ENCODE peak calls at places on chromosomes 6 and 20, in ten cellular contexts. One of them, this sample, is unnamed.

GRCh38 chr6:38796850-38797249 is 81.7 kb downstream of the DNAH8 start:
- DNase-seq in HEK293T: no peak
- DNase-seq in stimulated activated CD4-positive, alpha-beta T cell treated with anti-CD3 and anti-CD28 coated beads, TNF-alpha, amount 100 ng/mL, for 4 hours: no peak
- DNase-seq in RWPE1: no peak
- DNase-seq in endodermal cell: no peak
- DNase-seq in HCEC 1CT: no peak
- DNase-seq in stimulated activated naive CD4-positive, alpha-beta T cell treated with Interleukin-2 at 50 U/mL for 16 hours: no peak
- DNase-seq in stimulated activated CD8-positive, alpha-beta memory T cell treated with anti-CD3 and anti-CD28 coated beads, Interleukin-4, amount 100 ng/mL, for 24 hours: no peak
- DNase-seq in KBM-7: no peak
- DNase-seq in dorsolateral prefrontal cortex: no peak
- DNase-seq in this sample: no peak

GRCh38 chr6:133748628-133749027 is 140.3 kb upstream of the TCF21 start:
- DNase-seq in HEK293T: no peak
- DNase-seq in stimulated activated CD4-positive, alpha-beta T cell treated with anti-CD3 and anti-CD28 coated beads, TNF-alpha, amount 100 ng/mL, for 4 hours: no peak
- DNase-seq in RWPE1: no peak
- DNase-seq in endodermal cell: no peak
- DNase-seq in HCEC 1CT: no peak
- DNase-seq in stimulated activated naive CD4-positive, alpha-beta T cell treated with Interleukin-2 at 50 U/mL for 16 hours: no peak
- DNase-seq in stimulated activated CD8-positive, alpha-beta memory T cell treated with anti-CD3 and anti-CD28 coated beads, Interleukin-4, amount 100 ng/mL, for 24 hours: no peak
- DNase-seq in KBM-7: no peak
- DNase-seq in dorsolateral prefrontal cortex: no peak
- DNase-seq in this sample: no peak

GRCh38 chr6:79467716-79468115 is 69.5 kb downstream of the LCA5 start:
- DNase-seq in HEK293T: peak; percentile 10
- DNase-seq in stimulated activated CD4-positive, alpha-beta T cell treated with anti-CD3 and anti-CD28 coated beads, TNF-alpha, amount 100 ng/mL, for 4 hours: no peak
- DNase-seq in RWPE1: no peak
- DNase-seq in endodermal cell: peak; percentile 67
- DNase-seq in HCEC 1CT: peak; percentile 3
- DNase-seq in stimulated activated naive CD4-positive, alpha-beta T cell treated with Interleukin-2 at 50 U/mL for 16 hours: no peak
- DNase-seq in stimulated activated CD8-positive, alpha-beta memory T cell treated with anti-CD3 and anti-CD28 coated beads, Interleukin-4, amount 100 ng/mL, for 24 hours: no peak
- DNase-seq in KBM-7: no peak
- DNase-seq in dorsolateral prefrontal cortex: no peak
- DNase-seq in this sample: no peak

GRCh38 chr6:133888931-133889556 is at the start of gene TCF21:
- DNase-seq in HEK293T: no peak
- DNase-seq in stimulated activated CD4-positive, alpha-beta T cell treated with anti-CD3 and anti-CD28 coated beads, TNF-alpha, amount 100 ng/mL, for 4 hours: no peak
- DNase-seq in RWPE1: no peak
- DNase-seq in endodermal cell: peak; percentile 84
- DNase-seq in HCEC 1CT: peak; percentile 93
- DNase-seq in stimulated activated naive CD4-positive, alpha-beta T cell treated with Interleukin-2 at 50 U/mL for 16 hours: no peak
- DNase-seq in stimulated activated CD8-positive, alpha-beta memory T cell treated with anti-CD3 and anti-CD28 coated beads, Interleukin-4, amount 100 ng/mL, for 24 hours: no peak
- DNase-seq in KBM-7: no peak
- DNase-seq in dorsolateral prefrontal cortex: no peak
- DNase-seq in this sample: no peak

GRCh38 chr6:7047071-7047470 is 60.7 kb upstream of the RREB1 start:
- DNase-seq in HEK293T: no peak
- DNase-seq in stimulated activated CD4-positive, alpha-beta T cell treated with anti-CD3 and anti-CD28 coated beads, TNF-alpha, amount 100 ng/mL, for 4 hours: no peak
- DNase-seq in RWPE1: no peak
- DNase-seq in endodermal cell: no peak
- DNase-seq in HCEC 1CT: no peak
- DNase-seq in stimulated activated naive CD4-positive, alpha-beta T cell treated with Interleukin-2 at 50 U/mL for 16 hours: no peak
- DNase-seq in stimulated activated CD8-positive, alpha-beta memory T cell treated with anti-CD3 and anti-CD28 coated beads, Interleukin-4, amount 100 ng/mL, for 24 hours: no peak
- DNase-seq in KBM-7: no peak
- DNase-seq in dorsolateral prefrontal cortex: no peak
- DNase-seq in this sample: no peak

GRCh38 chr6:96521267-96521624 is 360 bp upstream of the UFL1 start:
- DNase-seq in HEK293T: no peak
- DNase-seq in stimulated activated CD4-positive, alpha-beta T cell treated with anti-CD3 and anti-CD28 coated beads, TNF-alpha, amount 100 ng/mL, for 4 hours: no peak
- DNase-seq in RWPE1: no peak
- DNase-seq in endodermal cell: no peak
- DNase-seq in HCEC 1CT: no peak
- DNase-seq in stimulated activated naive CD4-positive, alpha-beta T cell treated with Interleukin-2 at 50 U/mL for 16 hours: no peak
- DNase-seq in stimulated activated CD8-positive, alpha-beta memory T cell treated with anti-CD3 and anti-CD28 coated beads, Interleukin-4, amount 100 ng/mL, for 24 hours: no peak
- DNase-seq in KBM-7: no peak
- DNase-seq in dorsolateral prefrontal cortex: no peak
- DNase-seq in this sample: no peak

GRCh38 chr6:37648465-37649330 is 49.0 kb downstream of the MDGA1 start:
- DNase-seq in HEK293T: no peak
- DNase-seq in stimulated activated CD4-positive, alpha-beta T cell treated with anti-CD3 and anti-CD28 coated beads, TNF-alpha, amount 100 ng/mL, for 4 hours: no peak
- DNase-seq in RWPE1: peak; percentile 87
- DNase-seq in endodermal cell: peak; percentile 99
- DNase-seq in HCEC 1CT: no peak
- DNase-seq in stimulated activated naive CD4-positive, alpha-beta T cell treated with Interleukin-2 at 50 U/mL for 16 hours: no peak
- DNase-seq in stimulated activated CD8-positive, alpha-beta memory T cell treated with anti-CD3 and anti-CD28 coated beads, Interleukin-4, amount 100 ng/mL, for 24 hours: no peak
- DNase-seq in KBM-7: no peak
- DNase-seq in dorsolateral prefrontal cortex: no peak
- DNase-seq in this sample: no peak

GRCh38 chr6:56046576-56046975 is 171.2 kb upstream of the BMP5 start:
- DNase-seq in HEK293T: no peak
- DNase-seq in stimulated activated CD4-positive, alpha-beta T cell treated with anti-CD3 and anti-CD28 coated beads, TNF-alpha, amount 100 ng/mL, for 4 hours: no peak
- DNase-seq in RWPE1: no peak
- DNase-seq in endodermal cell: no peak
- DNase-seq in HCEC 1CT: no peak
- DNase-seq in stimulated activated naive CD4-positive, alpha-beta T cell treated with Interleukin-2 at 50 U/mL for 16 hours: no peak
- DNase-seq in stimulated activated CD8-positive, alpha-beta memory T cell treated with anti-CD3 and anti-CD28 coated beads, Interleukin-4, amount 100 ng/mL, for 24 hours: no peak
- DNase-seq in KBM-7: peak; percentile 78
- DNase-seq in dorsolateral prefrontal cortex: no peak
- DNase-seq in this sample: no peak

GRCh38 chr6:106156413-106156812 is 70.3 kb downstream of the PRDM1 start:
- DNase-seq in HEK293T: no peak
- DNase-seq in stimulated activated CD4-positive, alpha-beta T cell treated with anti-CD3 and anti-CD28 coated beads, TNF-alpha, amount 100 ng/mL, for 4 hours: no peak
- DNase-seq in RWPE1: no peak
- DNase-seq in endodermal cell: no peak
- DNase-seq in HCEC 1CT: no peak
- DNase-seq in stimulated activated naive CD4-positive, alpha-beta T cell treated with Interleukin-2 at 50 U/mL for 16 hours: no peak
- DNase-seq in stimulated activated CD8-positive, alpha-beta memory T cell treated with anti-CD3 and anti-CD28 coated beads, Interleukin-4, amount 100 ng/mL, for 24 hours: no peak
- DNase-seq in KBM-7: no peak
- DNase-seq in dorsolateral prefrontal cortex: no peak
- DNase-seq in this sample: no peak

GRCh38 chr6:32984639-32985389 is 16.4 kb downstream of the BRD2 start:
- DNase-seq in HEK293T: peak; percentile 77
- DNase-seq in stimulated activated CD4-positive, alpha-beta T cell treated with anti-CD3 and anti-CD28 coated beads, TNF-alpha, amount 100 ng/mL, for 4 hours: peak; percentile 88
- DNase-seq in RWPE1: peak; percentile 71
- DNase-seq in endodermal cell: peak; percentile 96
- DNase-seq in HCEC 1CT: peak; percentile 76
- DNase-seq in stimulated activated naive CD4-positive, alpha-beta T cell treated with Interleukin-2 at 50 U/mL for 16 hours: peak; percentile 84
- DNase-seq in stimulated activated CD8-positive, alpha-beta memory T cell treated with anti-CD3 and anti-CD28 coated beads, Interleukin-4, amount 100 ng/mL, for 24 hours: peak; percentile 77
- DNase-seq in KBM-7: peak; percentile 90
- DNase-seq in dorsolateral prefrontal cortex: peak; percentile 85
- DNase-seq in this sample: peak; percentile 83

GRCh38 chr6:11368264-11368663 is 135.8 kb upstream of the NEDD9 start:
- DNase-seq in HEK293T: no peak
- DNase-seq in stimulated activated CD4-positive, alpha-beta T cell treated with anti-CD3 and anti-CD28 coated beads, TNF-alpha, amount 100 ng/mL, for 4 hours: no peak
- DNase-seq in RWPE1: no peak
- DNase-seq in endodermal cell: no peak
- DNase-seq in HCEC 1CT: no peak
- DNase-seq in stimulated activated naive CD4-positive, alpha-beta T cell treated with Interleukin-2 at 50 U/mL for 16 hours: no peak
- DNase-seq in stimulated activated CD8-positive, alpha-beta memory T cell treated with anti-CD3 and anti-CD28 coated beads, Interleukin-4, amount 100 ng/mL, for 24 hours: no peak
- DNase-seq in KBM-7: no peak
- DNase-seq in dorsolateral prefrontal cortex: no peak
- DNase-seq in this sample: no peak

GRCh38 chr20:1562622-1563021 is 5.1 kb upstream of the SIRPD start:
- DNase-seq in HEK293T: no peak
- DNase-seq in stimulated activated CD4-positive, alpha-beta T cell treated with anti-CD3 and anti-CD28 coated beads, TNF-alpha, amount 100 ng/mL, for 4 hours: no peak
- DNase-seq in RWPE1: no peak
- DNase-seq in endodermal cell: no peak
- DNase-seq in HCEC 1CT: no peak
- DNase-seq in stimulated activated naive CD4-positive, alpha-beta T cell treated with Interleukin-2 at 50 U/mL for 16 hours: no peak
- DNase-seq in stimulated activated CD8-positive, alpha-beta memory T cell treated with anti-CD3 and anti-CD28 coated beads, Interleukin-4, amount 100 ng/mL, for 24 hours: no peak
- DNase-seq in KBM-7: no peak
- DNase-seq in dorsolateral prefrontal cortex: no peak
- DNase-seq in this sample: no peak

GRCh38 chr20:38452880-38453624 is 17.9 kb upstream of the SNHG17 start:
- DNase-seq in HEK293T: no peak
- DNase-seq in stimulated activated CD4-positive, alpha-beta T cell treated with anti-CD3 and anti-CD28 coated beads, TNF-alpha, amount 100 ng/mL, for 4 hours: no peak
- DNase-seq in RWPE1: peak; percentile 76
- DNase-seq in endodermal cell: no peak
- DNase-seq in HCEC 1CT: peak; percentile 76
- DNase-seq in stimulated activated naive CD4-positive, alpha-beta T cell treated with Interleukin-2 at 50 U/mL for 16 hours: no peak
- DNase-seq in stimulated activated CD8-positive, alpha-beta memory T cell treated with anti-CD3 and anti-CD28 coated beads, Interleukin-4, amount 100 ng/mL, for 24 hours: no peak
- DNase-seq in KBM-7: no peak
- DNase-seq in dorsolateral prefrontal cortex: no peak
- DNase-seq in this sample: no peak

GRCh38 chr6:85641916-85642773 is 541 bp downstream of the SYNCRIP start:
- DNase-seq in HEK293T: peak; percentile 22
- DNase-seq in stimulated activated CD4-positive, alpha-beta T cell treated with anti-CD3 and anti-CD28 coated beads, TNF-alpha, amount 100 ng/mL, for 4 hours: peak; percentile 30
- DNase-seq in RWPE1: peak; percentile 18
- DNase-seq in endodermal cell: peak; percentile 78
- DNase-seq in HCEC 1CT: peak; percentile 41
- DNase-seq in stimulated activated naive CD4-positive, alpha-beta T cell treated with Interleukin-2 at 50 U/mL for 16 hours: peak; percentile 64
- DNase-seq in stimulated activated CD8-positive, alpha-beta memory T cell treated with anti-CD3 and anti-CD28 coated beads, Interleukin-4, amount 100 ng/mL, for 24 hours: peak; percentile 40
- DNase-seq in KBM-7: peak; percentile 66
- DNase-seq in dorsolateral prefrontal cortex: peak; percentile 52
- DNase-seq in this sample: peak; percentile 36

GRCh38 chr20:14536738-14537137 is 199.3 kb upstream of the FLRT3 start:
- DNase-seq in HEK293T: no peak
- DNase-seq in stimulated activated CD4-positive, alpha-beta T cell treated with anti-CD3 and anti-CD28 coated beads, TNF-alpha, amount 100 ng/mL, for 4 hours: no peak
- DNase-seq in RWPE1: peak; percentile 38
- DNase-seq in endodermal cell: no peak
- DNase-seq in HCEC 1CT: no peak
- DNase-seq in stimulated activated naive CD4-positive, alpha-beta T cell treated with Interleukin-2 at 50 U/mL for 16 hours: no peak
- DNase-seq in stimulated activated CD8-positive, alpha-beta memory T cell treated with anti-CD3 and anti-CD28 coated beads, Interleukin-4, amount 100 ng/mL, for 24 hours: no peak
- DNase-seq in KBM-7: no peak
- DNase-seq in dorsolateral prefrontal cortex: no peak
- DNase-seq in this sample: no peak

GRCh38 chr6:17013701-17014100 is 88.1 kb upstream of the STMND1 start:
- DNase-seq in HEK293T: no peak
- DNase-seq in stimulated activated CD4-positive, alpha-beta T cell treated with anti-CD3 and anti-CD28 coated beads, TNF-alpha, amount 100 ng/mL, for 4 hours: no peak
- DNase-seq in RWPE1: peak; percentile 69
- DNase-seq in endodermal cell: no peak
- DNase-seq in HCEC 1CT: peak; percentile 90
- DNase-seq in stimulated activated naive CD4-positive, alpha-beta T cell treated with Interleukin-2 at 50 U/mL for 16 hours: no peak
- DNase-seq in stimulated activated CD8-positive, alpha-beta memory T cell treated with anti-CD3 and anti-CD28 coated beads, Interleukin-4, amount 100 ng/mL, for 24 hours: no peak
- DNase-seq in KBM-7: no peak
- DNase-seq in dorsolateral prefrontal cortex: no peak
- DNase-seq in this sample: no peak

GRCh38 chr6:39108041-39108839 is 6.7 kb downstream of the SAYSD1 start:
- DNase-seq in HEK293T: no peak
- DNase-seq in stimulated activated CD4-positive, alpha-beta T cell treated with anti-CD3 and anti-CD28 coated beads, TNF-alpha, amount 100 ng/mL, for 4 hours: no peak
- DNase-seq in RWPE1: no peak
- DNase-seq in endodermal cell: no peak
- DNase-seq in HCEC 1CT: no peak
- DNase-seq in stimulated activated naive CD4-positive, alpha-beta T cell treated with Interleukin-2 at 50 U/mL for 16 hours: no peak
- DNase-seq in stimulated activated CD8-positive, alpha-beta memory T cell treated with anti-CD3 and anti-CD28 coated beads, Interleukin-4, amount 100 ng/mL, for 24 hours: no peak
- DNase-seq in KBM-7: no peak
- DNase-seq in dorsolateral prefrontal cortex: no peak
- DNase-seq in this sample: no peak

GRCh38 chr6:151452750-151453427 is 963 bp upstream of the RMND1 start:
- DNase-seq in HEK293T: no peak
- DNase-seq in stimulated activated CD4-positive, alpha-beta T cell treated with anti-CD3 and anti-CD28 coated beads, TNF-alpha, amount 100 ng/mL, for 4 hours: no peak
- DNase-seq in RWPE1: peak; percentile 23
- DNase-seq in endodermal cell: no peak
- DNase-seq in HCEC 1CT: peak; percentile 18
- DNase-seq in stimulated activated naive CD4-positive, alpha-beta T cell treated with Interleukin-2 at 50 U/mL for 16 hours: no peak
- DNase-seq in stimulated activated CD8-positive, alpha-beta memory T cell treated with anti-CD3 and anti-CD28 coated beads, Interleukin-4, amount 100 ng/mL, for 24 hours: no peak
- DNase-seq in KBM-7: peak; percentile 26
- DNase-seq in dorsolateral prefrontal cortex: no peak
- DNase-seq in this sample: no peak

GRCh38 chr6:6925391-6926164 is 182.2 kb upstream of the RREB1 start:
- DNase-seq in HEK293T: no peak
- DNase-seq in stimulated activated CD4-positive, alpha-beta T cell treated with anti-CD3 and anti-CD28 coated beads, TNF-alpha, amount 100 ng/mL, for 4 hours: no peak
- DNase-seq in RWPE1: peak; percentile 20
- DNase-seq in endodermal cell: no peak
- DNase-seq in HCEC 1CT: no peak
- DNase-seq in stimulated activated naive CD4-positive, alpha-beta T cell treated with Interleukin-2 at 50 U/mL for 16 hours: no peak
- DNase-seq in stimulated activated CD8-positive, alpha-beta memory T cell treated with anti-CD3 and anti-CD28 coated beads, Interleukin-4, amount 100 ng/mL, for 24 hours: no peak
- DNase-seq in KBM-7: no peak
- DNase-seq in dorsolateral prefrontal cortex: no peak
- DNase-seq in this sample: no peak

GRCh38 chr6:47413752-47414516 is 63.7 kb upstream of the CD2AP start:
- DNase-seq in HEK293T: peak; percentile 60
- DNase-seq in stimulated activated CD4-positive, alpha-beta T cell treated with anti-CD3 and anti-CD28 coated beads, TNF-alpha, amount 100 ng/mL, for 4 hours: peak; percentile 19
- DNase-seq in RWPE1: peak; percentile 46
- DNase-seq in endodermal cell: no peak
- DNase-seq in HCEC 1CT: peak; percentile 64
- DNase-seq in stimulated activated naive CD4-positive, alpha-beta T cell treated with Interleukin-2 at 50 U/mL for 16 hours: peak; percentile 2
- DNase-seq in stimulated activated CD8-positive, alpha-beta memory T cell treated with anti-CD3 and anti-CD28 coated beads, Interleukin-4, amount 100 ng/mL, for 24 hours: peak; percentile 2
- DNase-seq in KBM-7: peak; percentile 78
- DNase-seq in dorsolateral prefrontal cortex: no peak
- DNase-seq in this sample: peak; percentile 53

GRCh38 chr20:37574199-37574890 is 46.7 kb upstream of the BLCAP start:
- DNase-seq in HEK293T: no peak
- DNase-seq in stimulated activated CD4-positive, alpha-beta T cell treated with anti-CD3 and anti-CD28 coated beads, TNF-alpha, amount 100 ng/mL, for 4 hours: no peak
- DNase-seq in RWPE1: no peak
- DNase-seq in endodermal cell: no peak
- DNase-seq in HCEC 1CT: peak; percentile 27
- DNase-seq in stimulated activated naive CD4-positive, alpha-beta T cell treated with Interleukin-2 at 50 U/mL for 16 hours: no peak
- DNase-seq in stimulated activated CD8-positive, alpha-beta memory T cell treated with anti-CD3 and anti-CD28 coated beads, Interleukin-4, amount 100 ng/mL, for 24 hours: no peak
- DNase-seq in KBM-7: no peak
- DNase-seq in dorsolateral prefrontal cortex: no peak
- DNase-seq in this sample: no peak

GRCh38 chr6:67433124-67433523 is 1202.0 kb upstream of the ADGRB3 start:
- DNase-seq in HEK293T: no peak
- DNase-seq in stimulated activated CD4-positive, alpha-beta T cell treated with anti-CD3 and anti-CD28 coated beads, TNF-alpha, amount 100 ng/mL, for 4 hours: no peak
- DNase-seq in RWPE1: no peak
- DNase-seq in endodermal cell: no peak
- DNase-seq in HCEC 1CT: no peak
- DNase-seq in stimulated activated naive CD4-positive, alpha-beta T cell treated with Interleukin-2 at 50 U/mL for 16 hours: no peak
- DNase-seq in stimulated activated CD8-positive, alpha-beta memory T cell treated with anti-CD3 and anti-CD28 coated beads, Interleukin-4, amount 100 ng/mL, for 24 hours: no peak
- DNase-seq in KBM-7: peak; percentile 59
- DNase-seq in dorsolateral prefrontal cortex: no peak
- DNase-seq in this sample: no peak

GRCh38 chr6:162178266-162178665 is 549.3 kb downstream of the PRKN start:
- DNase-seq in HEK293T: no peak
- DNase-seq in stimulated activated CD4-positive, alpha-beta T cell treated with anti-CD3 and anti-CD28 coated beads, TNF-alpha, amount 100 ng/mL, for 4 hours: no peak
- DNase-seq in RWPE1: no peak
- DNase-seq in endodermal cell: no peak
- DNase-seq in HCEC 1CT: no peak
- DNase-seq in stimulated activated naive CD4-positive, alpha-beta T cell treated with Interleukin-2 at 50 U/mL for 16 hours: no peak
- DNase-seq in stimulated activated CD8-positive, alpha-beta memory T cell treated with anti-CD3 and anti-CD28 coated beads, Interleukin-4, amount 100 ng/mL, for 24 hours: no peak
- DNase-seq in KBM-7: no peak
- DNase-seq in dorsolateral prefrontal cortex: no peak
- DNase-seq in this sample: no peak

GRCh38 chr20:1291191-1291741 is 25.2 kb downstream of the SNPH start:
- DNase-seq in HEK293T: no peak
- DNase-seq in stimulated activated CD4-positive, alpha-beta T cell treated with anti-CD3 and anti-CD28 coated beads, TNF-alpha, amount 100 ng/mL, for 4 hours: no peak
- DNase-seq in RWPE1: no peak
- DNase-seq in endodermal cell: no peak
- DNase-seq in HCEC 1CT: peak; percentile 23
- DNase-seq in stimulated activated naive CD4-positive, alpha-beta T cell treated with Interleukin-2 at 50 U/mL for 16 hours: no peak
- DNase-seq in stimulated activated CD8-positive, alpha-beta memory T cell treated with anti-CD3 and anti-CD28 coated beads, Interleukin-4, amount 100 ng/mL, for 24 hours: no peak
- DNase-seq in KBM-7: no peak
- DNase-seq in dorsolateral prefrontal cortex: no peak
- DNase-seq in this sample: no peak

GRCh38 chr20:24678351-24679106 is 209.1 kb downstream of the SYNDIG1 start:
- DNase-seq in HEK293T: no peak
- DNase-seq in stimulated activated CD4-positive, alpha-beta T cell treated with anti-CD3 and anti-CD28 coated beads, TNF-alpha, amount 100 ng/mL, for 4 hours: no peak
- DNase-seq in RWPE1: no peak
- DNase-seq in endodermal cell: no peak
- DNase-seq in HCEC 1CT: no peak
- DNase-seq in stimulated activated naive CD4-positive, alpha-beta T cell treated with Interleukin-2 at 50 U/mL for 16 hours: no peak
- DNase-seq in stimulated activated CD8-positive, alpha-beta memory T cell treated with anti-CD3 and anti-CD28 coated beads, Interleukin-4, amount 100 ng/mL, for 24 hours: no peak
- DNase-seq in KBM-7: no peak
- DNase-seq in dorsolateral prefrontal cortex: no peak
- DNase-seq in this sample: no peak

GRCh38 chr6:159074120-159074684 is 29.4 kb upstream of the TAGAP start:
- DNase-seq in HEK293T: peak; percentile 70
- DNase-seq in stimulated activated CD4-positive, alpha-beta T cell treated with anti-CD3 and anti-CD28 coated beads, TNF-alpha, amount 100 ng/mL, for 4 hours: no peak
- DNase-seq in RWPE1: peak; percentile 44
- DNase-seq in endodermal cell: peak; percentile 82
- DNase-seq in HCEC 1CT: no peak
- DNase-seq in stimulated activated naive CD4-positive, alpha-beta T cell treated with Interleukin-2 at 50 U/mL for 16 hours: no peak
- DNase-seq in stimulated activated CD8-positive, alpha-beta memory T cell treated with anti-CD3 and anti-CD28 coated beads, Interleukin-4, amount 100 ng/mL, for 24 hours: no peak
- DNase-seq in KBM-7: no peak
- DNase-seq in dorsolateral prefrontal cortex: no peak
- DNase-seq in this sample: peak; percentile 30

GRCh38 chr6:75609639-75610590 is 8.2 kb downstream of the SENP6 start:
- DNase-seq in HEK293T: no peak
- DNase-seq in stimulated activated CD4-positive, alpha-beta T cell treated with anti-CD3 and anti-CD28 coated beads, TNF-alpha, amount 100 ng/mL, for 4 hours: no peak
- DNase-seq in RWPE1: no peak
- DNase-seq in endodermal cell: no peak
- DNase-seq in HCEC 1CT: no peak
- DNase-seq in stimulated activated naive CD4-positive, alpha-beta T cell treated with Interleukin-2 at 50 U/mL for 16 hours: no peak
- DNase-seq in stimulated activated CD8-positive, alpha-beta memory T cell treated with anti-CD3 and anti-CD28 coated beads, Interleukin-4, amount 100 ng/mL, for 24 hours: no peak
- DNase-seq in KBM-7: no peak
- DNase-seq in dorsolateral prefrontal cortex: no peak
- DNase-seq in this sample: no peak